ENCODE peak calls at places on chromosomes 5 and 9, in four cellular contexts. G is kidney tubule cell; E is stimulated activated CD8-positive, alpha-beta memory T cell treated with anti-CD3 and anti-CD28 coated beads, Interleukin-4, amount 100 ng/mL, for 48 hours; A is activated CD8-positive, alpha-beta memory T cell treated with anti-CD3 and anti-CD28 coated beads, Interleukin-2, amount 50 U/mL, for 48 hours. M is an unnamed sample.

GRCh38 chr5:146073239-146073900 is 32.0 kb downstream of the PLAC8L1 start:
- DNase-seq in E (no peak), G (no peak), A (no peak), M (no peak)

GRCh38 chr9:89532478-89532877 is 34.6 kb upstream of the SEMA4D start:
- DNase-seq in G (no peak), E (peak), A (no peak), M (no peak)

GRCh38 chr5:3197699-3198098 is 397.9 kb upstream of the IRX1 start:
- DNase-seq in G (peak), E (no peak), A (no peak), M (no peak)

GRCh38 chr9:2876320-2876719 is 32.4 kb upstream of the PUM3 start:
- DNase-seq in G (no peak), E (no peak), A (no peak), M (no peak)

GRCh38 chr5:116959843-116960242 is 385.2 kb upstream of the SEMA6A start:
- DNase-seq in A (no peak), E (no peak), G (no peak), M (no peak)

GRCh38 chr5:104095527-104095926 is 532.9 kb upstream of the NUDT12 start:
- DNase-seq in A (no peak), E (no peak), G (no peak), M (no peak)

GRCh38 chr9:126514037-126514821 is 99.5 kb upstream of the LMX1B start:
- DNase-seq in E (peak), A (peak), G (peak), M (no peak)

GRCh38 chr9:137705443-137705863 is 86.6 kb downstream of the EHMT1 start:
- DNase-seq in A (peak), G (peak), E (peak), M (no peak)

GRCh38 chr5:35869705-35870277 is 13.1 kb downstream of the IL7R start:
- DNase-seq in A (no peak), G (peak), E (no peak), M (no peak)

GRCh38 chr5:44246986-44247385 is 142.2 kb downstream of the FGF10 start:
- DNase-seq in G (no peak), A (no peak), E (no peak), M (no peak)

GRCh38 chr5:168219515-168220410 is 71.7 kb upstream of the WWC1 start:
- DNase-seq in E (peak), A (no peak), G (peak), M (no peak)

GRCh38 chr5:120155873-120156272 is 308.2 kb upstream of the PRR16 start:
- DNase-seq in A (no peak), E (no peak), G (no peak), M (no peak)

GRCh38 chr5:32443145-32443540 is 1.4 kb downstream of the ZFR start:
- DNase-seq in A (peak), E (peak), G (peak), M (no peak)

GRCh38 chr5:1718669-1719068 is 81.0 kb downstream of the MRPL36 start:
- DNase-seq in E (no peak), A (no peak), G (no peak), M (no peak)

GRCh38 chr5:158364367-158364766 is 505.4 kb upstream of the CLINT1 start:
- DNase-seq in E (no peak), A (no peak), G (no peak), M (no peak)

GRCh38 chr9:107337676-107338590 is 54.9 kb downstream of the RAD23B start:
- DNase-seq in A (no peak), E (no peak), G (no peak), M (no peak)

GRCh38 chr5:122507581-122507980 is 195.5 kb downstream of the SNCAIP start:
- DNase-seq in E (no peak), A (no peak), G (peak), M (no peak)

GRCh38 chr9:121620777-121621437 is 30.5 kb upstream of the DAB2IP start:
- DNase-seq in G (peak), A (no peak), E (peak), M (no peak)

GRCh38 chr9:99807276-99807852 is 14.3 kb upstream of the NR4A3 start:
- DNase-seq in E (peak), G (peak), A (no peak), M (peak)

GRCh38 chr9:134710912-134711311 is 69.3 kb downstream of the COL5A1 start:
- DNase-seq in E (no peak), A (no peak), G (no peak), M (no peak)

GRCh38 chr9:95511232-95511951 is 5.4 kb downstream of the PTCH1 start:
- DNase-seq in G (peak), A (peak), E (peak), M (peak)